ENCODE peak calls at places on chromosomes 1 and 21, in nine cellular contexts. F is AG04450, S is pancreas, R is heart left ventricle, Q is bronchial epithelial cell, O is left ventricle myocardium inferior, M is type B pancreatic cell, J is mesenchymal stem cell, C is astrocyte of the spinal cord. D is an unnamed sample.

GRCh38 chr1:197180252-197180878 is 33.9 kb upstream of the ASPM start:
- DNase-seq in J (peak), C (peak), R (no peak), Q (peak), S (no peak), O (no peak), M (no peak), F (peak), D (no peak)

GRCh38 chr1:30380625-30380984 is 342.8 kb downstream of the MATN1 start:
- DNase-seq in M (no peak), Q (no peak), C (no peak), O (no peak), R (no peak), J (no peak), S (no peak), F (no peak), D (no peak)

GRCh38 chr1:41743361-41743760 is 175.4 kb downstream of the HIVEP3 start:
- DNase-seq in R (no peak), S (no peak), M (no peak), C (peak), O (no peak), J (no peak), F (no peak), Q (peak), D (no peak)

GRCh38 chr1:31335007-31335406 is 37.9 kb downstream of the FABP3 start:
- DNase-seq in Q (peak), F (peak), C (peak), R (no peak), J (peak), S (no peak), M (no peak), O (no peak), D (no peak)

GRCh38 chr1:87393437-87394085 is 64.9 kb downstream of the LMO4 start:
- DNase-seq in S (no peak), C (no peak), M (no peak), J (no peak), R (no peak), O (no peak), Q (no peak), F (no peak), D (no peak)

GRCh38 chr1:1291611-1292441 is 11.6 kb downstream of the SCNN1D start:
- DNase-seq in J (peak), F (no peak), R (peak), C (peak), S (peak), M (no peak), O (peak), Q (peak), D (peak)

GRCh38 chr21:45294509-45295291 is 7.0 kb upstream of the POFUT2 start:
- DNase-seq in F (peak), J (peak), S (no peak), Q (peak), R (peak), C (peak), O (peak), M (peak), D (no peak)

GRCh38 chr21:15122241-15122640 is 57.4 kb upstream of the NRIP1 start:
- DNase-seq in F (no peak), C (peak), R (no peak), O (no peak), J (no peak), M (no peak), Q (peak), S (no peak), D (no peak)

GRCh38 chr1:89953072-89953626 is 41.8 kb upstream of the ZNF326 start:
- DNase-seq in Q (peak), M (no peak), C (peak), S (no peak), F (peak), O (no peak), R (peak), J (peak), D (peak)

GRCh38 chr1:180003026-180003695 is 48.6 kb downstream of the CEP350 start:
- DNase-seq in S (no peak), C (no peak), Q (no peak), F (no peak), O (no peak), R (no peak), J (no peak), M (no peak), D (no peak)

GRCh38 chr1:28343405-28343804 is 14.6 kb downstream of the MED18 start:
- DNase-seq in S (no peak), O (no peak), R (no peak), C (peak), Q (peak), M (no peak), F (no peak), J (peak), D (no peak)

GRCh38 chr1:19457555-19457954 is 27.8 kb downstream of the CAPZB start:
- DNase-seq in Q (no peak), O (no peak), S (no peak), R (no peak), M (no peak), J (peak), C (no peak), F (no peak), D (no peak)

GRCh38 chr1:60090662-60091061 is 17.1 kb upstream of the C1orf87 start:
- DNase-seq in C (no peak), M (no peak), J (no peak), Q (no peak), F (no peak), R (no peak), S (no peak), O (no peak), D (no peak)

GRCh38 chr1:78340006-78340405 is 150.8 kb upstream of the PTGFR start:
- DNase-seq in R (no peak), J (peak), F (peak), C (peak), O (no peak), S (no peak), M (no peak), Q (peak), D (no peak)

GRCh38 chr1:212328248-212328647 is 43.0 kb downstream of the PPP2R5A start:
- DNase-seq in F (peak), J (peak), S (no peak), M (no peak), O (no peak), Q (no peak), R (no peak), C (no peak), D (no peak)

GRCh38 chr1:156900019-156900718 is 6.7 kb downstream of the PEAR1 start:
- DNase-seq in R (no peak), F (no peak), S (peak), O (no peak), Q (no peak), C (no peak), M (no peak), J (peak), D (no peak)

GRCh38 chr1:237638555-237638954 is 252.2 kb downstream of the ZP4 start:
- DNase-seq in M (no peak), O (no peak), C (no peak), R (no peak), S (no peak), J (no peak), Q (no peak), F (no peak), D (no peak)

GRCh38 chr1:73914994-73915393 is 283.0 kb downstream of the LRRIQ3 start:
- DNase-seq in Q (no peak), F (no peak), J (no peak), C (no peak), M (no peak), R (no peak), S (no peak), O (no peak), D (no peak)

GRCh38 chr21:43268086-43268803 is 99.4 kb downstream of the CRYAA start:
- DNase-seq in R (no peak), J (no peak), Q (no peak), M (no peak), F (no peak), S (peak), C (no peak), O (peak), D (no peak)

GRCh38 chr21:36965720-36966065 is 776 bp downstream of the HLCS start:
- DNase-seq in Q (no peak), C (no peak), R (no peak), S (no peak), J (peak), O (no peak), F (no peak), M (no peak), D (no peak)

GRCh38 chr1:214076341-214077035 is 88.7 kb downstream of the PROX1 start:
- DNase-seq in J (no peak), F (no peak), M (no peak), C (no peak), S (no peak), Q (no peak), O (no peak), R (no peak), D (no peak)

GRCh38 chr1:17669866-17670451 is 85.2 kb upstream of the ACTL8 start:
- DNase-seq in S (no peak), Q (no peak), O (peak), R (peak), M (no peak), C (no peak), F (no peak), J (no peak), D (no peak)

D was measured in activated CD8-positive, alpha-beta T cell treated with anti-CD3 and anti-CD28 coated beads for 36 hours.